ENCODE peak calls at places on chromosomes 7 and 10, in five cellular contexts. One of them, this sample, is unnamed.

GRCh38 chr10:121611431-121612159 is 13.4 kb upstream of the FGFR2 start:
- DNase-seq in SK-N-SH: peak
- DNase-seq in GM12892: no peak
- DNase-seq in HepG2: no peak
- DNase-seq in H1: no peak
- DNase-seq in this sample: no peak

GRCh38 chr7:50864694-50865093 is 82.0 kb upstream of the GRB10 start:
- DNase-seq in SK-N-SH: no peak
- DNase-seq in GM12892: no peak
- DNase-seq in HepG2: no peak
- DNase-seq in H1: no peak
- DNase-seq in this sample: no peak

GRCh38 chr10:17606547-17607040 is 10.6 kb downstream of the HACD1 start:
- DNase-seq in SK-N-SH: no peak
- DNase-seq in GM12892: no peak
- DNase-seq in HepG2: no peak
- DNase-seq in H1: no peak
- DNase-seq in this sample: no peak

GRCh38 chr10:59830601-59831259 is 75.6 kb downstream of the CCDC6 start:
- DNase-seq in SK-N-SH: peak
- DNase-seq in GM12892: no peak
- DNase-seq in HepG2: peak
- DNase-seq in H1: peak
- DNase-seq in this sample: no peak

GRCh38 chr10:58970160-58970915 is 206.1 kb upstream of the PHYHIPL start:
- DNase-seq in SK-N-SH: no peak
- DNase-seq in GM12892: no peak
- DNase-seq in HepG2: no peak
- DNase-seq in H1: no peak
- DNase-seq in this sample: no peak

GRCh38 chr10:21020545-21020944 is 123.4 kb upstream of the NEBL start:
- DNase-seq in SK-N-SH: peak
- DNase-seq in GM12892: peak
- DNase-seq in HepG2: peak
- DNase-seq in H1: peak
- DNase-seq in this sample: peak

GRCh38 chr7:150977382-150978135 is 562 bp downstream of the KCNH2 start:
- DNase-seq in SK-N-SH: peak
- DNase-seq in GM12892: no peak
- DNase-seq in HepG2: no peak
- DNase-seq in H1: no peak
- DNase-seq in this sample: no peak

GRCh38 chr10:123007558-123008378 is 827 bp downstream of the IKZF5 start:
- DNase-seq in SK-N-SH: peak
- DNase-seq in GM12892: peak
- DNase-seq in HepG2: peak
- DNase-seq in H1: no peak
- DNase-seq in this sample: peak

GRCh38 chr10:80382989-80383388 is 25.4 kb upstream of the PRXL2A start:
- DNase-seq in SK-N-SH: peak
- DNase-seq in GM12892: no peak
- DNase-seq in HepG2: peak
- DNase-seq in H1: no peak
- DNase-seq in this sample: peak

GRCh38 chr7:98225913-98226614 is 14.8 kb downstream of the BHLHA15 start:
- DNase-seq in SK-N-SH: no peak
- DNase-seq in GM12892: no peak
- DNase-seq in HepG2: peak
- DNase-seq in H1: no peak
- DNase-seq in this sample: no peak

GRCh38 chr10:89392974-89393373 is 551 bp downstream of the IFIT1 start:
- DNase-seq in SK-N-SH: no peak
- DNase-seq in GM12892: no peak
- DNase-seq in HepG2: no peak
- DNase-seq in H1: no peak
- DNase-seq in this sample: no peak

GRCh38 chr10:109282510-109282909 is 640.8 kb downstream of the XPNPEP1 start:
- DNase-seq in SK-N-SH: no peak
- DNase-seq in GM12892: no peak
- DNase-seq in HepG2: no peak
- DNase-seq in H1: no peak
- DNase-seq in this sample: no peak

GRCh38 chr7:67462781-67463191 is 466.2 kb downstream of the TYW1 start:
- DNase-seq in SK-N-SH: peak
- DNase-seq in GM12892: no peak
- DNase-seq in HepG2: no peak
- DNase-seq in H1: no peak
- DNase-seq in this sample: no peak
- TF ChIP-seq TAF1 in SK-N-SH: no peak
- TF ChIP-seq TAF1 in GM12892: no peak
- TF ChIP-seq TAF1 in HepG2: no peak
- TF ChIP-seq TAF1 in H1: no peak
- TF ChIP-seq TAF1 in this sample: no peak

GRCh38 chr7:2541291-2542010 is 13.9 kb downstream of the BRAT1 start:
- DNase-seq in SK-N-SH: peak
- DNase-seq in GM12892: no peak
- DNase-seq in HepG2: no peak
- DNase-seq in H1: no peak
- DNase-seq in this sample: peak
- TF ChIP-seq TAF1 in SK-N-SH: no peak
- TF ChIP-seq TAF1 in GM12892: no peak
- TF ChIP-seq TAF1 in HepG2: no peak
- TF ChIP-seq TAF1 in H1: no peak
- TF ChIP-seq TAF1 in this sample: no peak

GRCh38 chr7:8085420-8085819 is 116.8 kb downstream of the GLCCI1 start:
- DNase-seq in SK-N-SH: no peak
- DNase-seq in GM12892: no peak
- DNase-seq in HepG2: no peak
- DNase-seq in H1: no peak
- DNase-seq in this sample: no peak

GRCh38 chr7:8086239-8086638 is 117.6 kb downstream of the GLCCI1 start:
- DNase-seq in SK-N-SH: no peak
- DNase-seq in GM12892: no peak
- DNase-seq in HepG2: no peak
- DNase-seq in H1: no peak
- DNase-seq in this sample: no peak

GRCh38 chr7:8082762-8083161 is 114.2 kb downstream of the GLCCI1 start:
- DNase-seq in SK-N-SH: no peak
- DNase-seq in GM12892: no peak
- DNase-seq in HepG2: no peak
- DNase-seq in H1: no peak
- DNase-seq in this sample: no peak

GRCh38 chr7:8089036-8089780 is 120.6 kb downstream of the GLCCI1 start:
- DNase-seq in SK-N-SH: no peak
- DNase-seq in GM12892: no peak
- DNase-seq in HepG2: no peak
- DNase-seq in H1: no peak
- DNase-seq in this sample: no peak

DNA sequence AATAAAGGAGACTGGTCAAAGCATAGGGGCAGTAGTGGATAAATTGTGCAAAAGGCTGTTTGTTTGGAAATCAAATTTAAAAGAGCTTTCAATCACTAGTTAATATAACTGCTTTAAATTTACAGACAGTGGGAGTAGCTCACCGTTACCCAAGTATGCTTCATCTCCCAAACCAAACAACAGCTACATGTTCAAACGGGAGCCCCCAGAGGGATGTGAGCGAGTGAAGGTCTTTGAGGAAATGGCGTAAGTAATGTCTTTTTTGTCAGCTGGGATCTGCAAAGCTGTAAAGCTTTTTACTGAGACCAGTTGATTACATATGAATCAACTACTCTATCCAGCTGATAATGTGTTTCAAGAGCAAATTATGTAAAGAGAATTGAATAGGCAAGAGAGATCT is 116.2 kb downstream of the GLCCI1 start:
- DNase-seq in SK-N-SH: no peak
- DNase-seq in GM12892: no peak
- DNase-seq in HepG2: no peak
- DNase-seq in H1: no peak
- DNase-seq in this sample: no peak
- TF ChIP-seq TAF1 in SK-N-SH: no peak
- TF ChIP-seq TAF1 in GM12892: no peak
- TF ChIP-seq TAF1 in HepG2: no peak
- TF ChIP-seq TAF1 in H1: no peak
- TF ChIP-seq TAF1 in this sample: no peak

DNA sequence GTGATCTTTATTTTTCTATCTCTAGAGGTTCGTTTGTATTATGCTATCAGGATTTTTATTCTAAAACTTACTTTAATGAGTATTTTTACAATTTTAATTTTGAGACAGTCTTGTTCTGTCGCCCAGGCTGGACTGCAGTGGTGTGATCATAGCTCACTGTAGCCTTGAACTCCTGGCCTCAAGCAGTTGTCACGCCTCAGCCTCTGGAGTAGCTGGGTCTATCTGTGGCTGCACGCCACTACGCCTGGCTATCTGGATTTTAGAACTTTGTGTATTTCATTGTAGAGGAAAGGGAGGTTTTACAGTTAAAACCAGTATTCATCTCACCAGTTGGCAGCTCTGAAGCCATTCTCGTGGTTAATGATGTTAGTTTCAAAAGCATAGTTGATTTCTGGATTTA is 25.9 kb downstream of the DNAJB6 start:
- DNase-seq in SK-N-SH: no peak
- DNase-seq in GM12892: no peak
- DNase-seq in HepG2: no peak
- DNase-seq in H1: no peak
- DNase-seq in this sample: no peak
- TF ChIP-seq TAF1 in SK-N-SH: no peak
- TF ChIP-seq TAF1 in GM12892: no peak
- TF ChIP-seq TAF1 in HepG2: no peak
- TF ChIP-seq TAF1 in H1: no peak
- TF ChIP-seq TAF1 in this sample: no peak

DNA sequence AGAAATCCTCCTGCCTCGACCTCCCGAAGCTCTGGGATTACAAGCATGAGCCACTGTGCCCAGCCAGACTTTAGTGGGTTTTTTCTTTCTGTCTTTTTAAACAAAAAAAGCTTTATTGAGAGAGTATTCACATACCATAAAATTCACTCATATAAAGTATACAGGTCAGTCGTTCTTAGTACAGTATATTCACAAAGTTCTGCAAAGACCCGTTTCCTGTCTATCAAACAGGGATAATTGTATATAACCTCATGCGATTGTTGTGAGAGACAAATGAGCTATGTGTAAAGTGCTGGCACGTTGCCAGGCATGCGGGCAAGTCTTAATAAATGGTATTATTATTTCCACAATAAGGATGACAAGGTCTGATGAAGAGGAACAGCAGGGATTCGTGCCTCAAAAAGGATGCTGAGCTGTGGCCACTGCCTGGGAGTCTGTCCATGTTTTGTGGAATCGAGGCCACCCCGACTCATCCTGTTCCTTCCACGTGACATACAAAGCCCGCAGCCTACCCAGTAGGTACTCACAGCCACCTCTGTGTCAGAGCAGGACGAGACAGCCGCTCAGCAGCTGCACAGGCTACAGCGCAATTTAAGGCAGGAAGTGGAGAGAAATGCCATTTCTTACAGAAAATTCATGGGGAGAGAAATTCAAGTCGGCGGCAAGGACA is 51.7 kb downstream of the SMKR1 start:
- DNase-seq in SK-N-SH: no peak
- DNase-seq in GM12892: no peak
- DNase-seq in HepG2: no peak
- DNase-seq in H1: no peak
- DNase-seq in this sample: no peak
- TF ChIP-seq TAF1 in SK-N-SH: no peak
- TF ChIP-seq TAF1 in GM12892: no peak
- TF ChIP-seq TAF1 in HepG2: no peak
- TF ChIP-seq TAF1 in H1: no peak
- TF ChIP-seq TAF1 in this sample: no peak

GRCh38 chr7:43113622-43114450 is 1.4 kb downstream of the HECW1 start:
- DNase-seq in SK-N-SH: peak
- DNase-seq in GM12892: no peak
- DNase-seq in HepG2: no peak
- DNase-seq in H1: no peak
- DNase-seq in this sample: no peak
- TF ChIP-seq TAF1 in SK-N-SH: no peak
- TF ChIP-seq TAF1 in GM12892: no peak
- TF ChIP-seq TAF1 in HepG2: no peak
- TF ChIP-seq TAF1 in H1: no peak
- TF ChIP-seq TAF1 in this sample: no peak

GRCh38 chr7:13988011-13988410 is 1.5 kb downstream of the ETV1 start:
- DNase-seq in SK-N-SH: no peak
- DNase-seq in GM12892: no peak
- DNase-seq in HepG2: no peak
- DNase-seq in H1: no peak
- DNase-seq in this sample: no peak
- TF ChIP-seq TAF1 in SK-N-SH: no peak
- TF ChIP-seq TAF1 in GM12892: no peak
- TF ChIP-seq TAF1 in HepG2: no peak
- TF ChIP-seq TAF1 in H1: no peak
- TF ChIP-seq TAF1 in this sample: no peak

GRCh38 chr10:43380610-43381222 is 9.3 kb downstream of the FXYD4 start:
- DNase-seq in SK-N-SH: peak
- DNase-seq in GM12892: no peak
- DNase-seq in HepG2: no peak
- DNase-seq in H1: no peak
- DNase-seq in this sample: no peak
- TF ChIP-seq TAF1 in SK-N-SH: no peak
- TF ChIP-seq TAF1 in GM12892: no peak
- TF ChIP-seq TAF1 in HepG2: no peak
- TF ChIP-seq TAF1 in H1: no peak
- TF ChIP-seq TAF1 in this sample: no peak

This sample was measured in GM12891.